ENCODE peak calls at places on chromosome 14, in seven cellular contexts. M is left lung, J is transverse colon, K is stomach, C is right atrium auricular region, E is dorsolateral prefrontal cortex, I is colonic mucosa. D is an unnamed sample.

GRCh38 chr14:89268514-89268913 is 148.5 kb downstream of the FOXN3 start:
- DNase-seq in M (no peak), J (no peak), K (no peak), C (no peak), E (no peak), I (no peak), D (peak)

GRCh38 chr14:62187265-62187664 is 425.0 kb downstream of the SNAPC1 start:
- DNase-seq in M (no peak), J (no peak), K (no peak), C (no peak), E (no peak), I (no peak), D (no peak)

GRCh38 chr14:67268456-67269115 is 27.4 kb downstream of the PALS1 start:
- DNase-seq in M (no peak), J (no peak), K (no peak), C (no peak), E (no peak), I (no peak), D (no peak)

GRCh38 chr14:103846569-103847438 is 571 bp downstream of the PPP1R13B start:
- DNase-seq in M (no peak), J (peak), K (peak), C (no peak), E (no peak), I (peak), D (no peak)

GRCh38 chr14:32259368-32260013 is 56.4 kb upstream of the RNU6-8 start:
- DNase-seq in M (no peak), J (no peak), K (no peak), C (no peak), E (no peak), I (no peak), D (no peak)

GRCh38 chr14:33617154-33617553 is 333.7 kb downstream of the EGLN3 start:
- DNase-seq in M (no peak), J (no peak), K (no peak), C (no peak), E (no peak), I (no peak), D (no peak)

GRCh38 chr14:50599700-50600444 is 39.9 kb downstream of the ATL1 start:
- DNase-seq in M (no peak), J (no peak), K (no peak), C (no peak), E (no peak), I (no peak), D (no peak)

GRCh38 chr14:52078093-52078492 is 9.2 kb upstream of the NID2 start:
- DNase-seq in M (no peak), J (no peak), K (no peak), C (no peak), E (no peak), I (no peak), D (no peak)

GRCh38 chr14:104143071-104143470 is 4.7 kb downstream of the KIF26A start:
- DNase-seq in M (no peak), J (no peak), K (no peak), C (no peak), E (no peak), I (no peak), D (no peak)

GRCh38 chr14:75430106-75430505 is 2.3 kb downstream of the JDP2 start:
- DNase-seq in M (no peak), J (no peak), K (no peak), C (peak), E (no peak), I (peak), D (peak)

GRCh38 chr14:100777366-100778077 is 48.4 kb upstream of the MEG3 start:
- DNase-seq in M (no peak), J (no peak), K (peak), C (no peak), E (no peak), I (no peak), D (no peak)

GRCh38 chr14:101374373-101375338 is 186.6 kb upstream of the DIO3 start:
- DNase-seq in M (no peak), J (no peak), K (no peak), C (no peak), E (no peak), I (no peak), D (peak)

GRCh38 chr14:100721568-100721967 is 5.1 kb upstream of the DLK1 start:
- DNase-seq in M (no peak), J (no peak), K (no peak), C (no peak), E (no peak), I (no peak), D (no peak)

GRCh38 chr14:80679273-80679672 is 262.3 kb downstream of the CEP128 start:
- DNase-seq in M (no peak), J (no peak), K (no peak), C (no peak), E (no peak), I (no peak), D (no peak)

GRCh38 chr14:55125403-55125802 is 3.6 kb upstream of the LGALS3 start:
- DNase-seq in M (peak), J (peak), K (peak), C (peak), E (no peak), I (peak), D (no peak)

GRCh38 chr14:103156733-103157411 is 33.6 kb downstream of the TNFAIP2 start:
- DNase-seq in M (no peak), J (no peak), K (no peak), C (no peak), E (no peak), I (no peak), D (peak)

GRCh38 chr14:78566017-78566858 is 396.1 kb downstream of the NRXN3 start:
- DNase-seq in M (peak), J (peak), K (peak), C (peak), E (peak), I (peak), D (peak)

GRCh38 chr14:41623737-41624136 is 17.1 kb downstream of the LRFN5 start:
- DNase-seq in M (no peak), J (no peak), K (no peak), C (no peak), E (no peak), I (no peak), D (no peak)

GRCh38 chr14:91911474-91912032 is 35.9 kb downstream of the FBLN5 start:
- DNase-seq in M (peak), J (peak), K (peak), C (no peak), E (no peak), I (peak), D (no peak)

GRCh38 chr14:60981626-60982455 is 796 bp downstream of the SLC38A6 start:
- DNase-seq in M (no peak), J (no peak), K (no peak), C (no peak), E (no peak), I (no peak), D (no peak)

GRCh38 chr14:50773632-50774541 is 57.1 kb downstream of the NIN start:
- DNase-seq in M (no peak), J (peak), K (peak), C (no peak), E (peak), I (peak), D (no peak)

GRCh38 chr14:60655898-60656754 is 6.8 kb upstream of the SIX1 start:
- DNase-seq in M (no peak), J (no peak), K (no peak), C (no peak), E (no peak), I (no peak), D (no peak)

GRCh38 chr14:68527329-68527851 is 265.5 kb downstream of the ZFP36L1 start:
- DNase-seq in M (no peak), J (no peak), K (peak), C (peak), E (no peak), I (no peak), D (no peak)

GRCh38 chr14:50038398-50039119 is 77.8 kb downstream of the VCPKMT start:
- DNase-seq in M (no peak), J (no peak), K (no peak), C (no peak), E (no peak), I (no peak), D (no peak)

GRCh38 chr14:61231810-61232209 is 49.3 kb downstream of the TMEM30B start:
- DNase-seq in M (no peak), J (no peak), K (no peak), C (no peak), E (no peak), I (no peak), D (no peak)

GRCh38 chr14:93980464-93981201 is 4.3 kb upstream of the ASB2 start:
- DNase-seq in M (no peak), J (peak), K (no peak), C (peak), E (peak), I (no peak), D (peak)

GRCh38 chr14:32073537-32074189 is 3.4 kb upstream of the ARHGAP5 start:
- DNase-seq in M (no peak), J (peak), K (peak), C (no peak), E (no peak), I (peak), D (no peak)

GRCh38 chr14:98028156-98028555 is 1231.0 kb downstream of the VRK1 start:
- DNase-seq in M (no peak), J (no peak), K (no peak), C (no peak), E (no peak), I (no peak), D (no peak)

GRCh38 chr14:98984719-98985041 is 287.3 kb downstream of the BCL11B start:
- DNase-seq in M (no peak), J (peak), K (peak), C (no peak), E (no peak), I (peak), D (peak)

GRCh38 chr14:53916239-53916638 is 40.4 kb downstream of the BMP4 start:
- DNase-seq in M (no peak), J (no peak), K (no peak), C (no peak), E (no peak), I (no peak), D (no peak)

GRCh38 chr14:53411110-53411509 is 258.0 kb upstream of the DDHD1 start:
- DNase-seq in M (no peak), J (no peak), K (no peak), C (no peak), E (no peak), I (no peak), D (no peak)

GRCh38 chr14:88990856-88991255 is 166.4 kb downstream of the TTC8 start:
- DNase-seq in M (no peak), J (no peak), K (no peak), C (no peak), E (no peak), I (no peak), D (no peak)

GRCh38 chr14:103284574-103285467 is 49.2 kb upstream of the EIF5 start:
- DNase-seq in M (no peak), J (no peak), K (no peak), C (peak), E (no peak), I (no peak), D (no peak)

GRCh38 chr14:49692191-49692757 is 646 bp upstream of the KLHDC1 start:
- DNase-seq in M (no peak), J (no peak), K (no peak), C (no peak), E (no peak), I (no peak), D (no peak)

GRCh38 chr14:79076428-79076827 is 906.3 kb downstream of the NRXN3 start:
- DNase-seq in M (no peak), J (no peak), K (no peak), C (no peak), E (no peak), I (no peak), D (no peak)

GRCh38 chr14:104345316-104346111 is 207.1 kb downstream of the KIF26A start:
- DNase-seq in M (no peak), J (no peak), K (peak), C (no peak), E (no peak), I (no peak), D (peak)

GRCh38 chr14:58749066-58749669 is 111.4 kb downstream of the DACT1 start:
- DNase-seq in M (peak), J (peak), K (peak), C (no peak), E (no peak), I (peak), D (no peak)

GRCh38 chr14:106605548-106606448 is 1079.4 kb downstream of the TMEM121 start:
- DNase-seq in M (peak), J (peak), K (peak), C (no peak), E (no peak), I (peak), D (no peak)

GRCh38 chr14:66008631-66009030 is 477.5 kb upstream of the CCDC196 start:
- DNase-seq in M (no peak), J (no peak), K (no peak), C (no peak), E (no peak), I (no peak), D (no peak)
- H3K27ac ChIP-seq in M (no peak), J (no peak), K (no peak), C (no peak), E (peak), I (no peak), D (no peak)

GRCh38 chr14:34713681-34714319 is 593 bp downstream of the CFL2 start:
- DNase-seq in M (peak), J (peak), K (peak), C (peak), E (no peak), I (peak), D (no peak)

GRCh38 chr14:34713122-34713680 is 1.2 kb downstream of the CFL2 start:
- DNase-seq in M (no peak), J (no peak), K (no peak), C (no peak), E (no peak), I (no peak), D (no peak)

GRCh38 chr14:34710744-34711143 is 3.6 kb downstream of the CFL2 start:
- DNase-seq in M (no peak), J (no peak), K (no peak), C (no peak), E (no peak), I (no peak), D (no peak)

GRCh38 chr14:34711169-34711568 is 3.2 kb downstream of the CFL2 start:
- DNase-seq in M (no peak), J (peak), K (no peak), C (no peak), E (no peak), I (no peak), D (no peak)

DNA sequence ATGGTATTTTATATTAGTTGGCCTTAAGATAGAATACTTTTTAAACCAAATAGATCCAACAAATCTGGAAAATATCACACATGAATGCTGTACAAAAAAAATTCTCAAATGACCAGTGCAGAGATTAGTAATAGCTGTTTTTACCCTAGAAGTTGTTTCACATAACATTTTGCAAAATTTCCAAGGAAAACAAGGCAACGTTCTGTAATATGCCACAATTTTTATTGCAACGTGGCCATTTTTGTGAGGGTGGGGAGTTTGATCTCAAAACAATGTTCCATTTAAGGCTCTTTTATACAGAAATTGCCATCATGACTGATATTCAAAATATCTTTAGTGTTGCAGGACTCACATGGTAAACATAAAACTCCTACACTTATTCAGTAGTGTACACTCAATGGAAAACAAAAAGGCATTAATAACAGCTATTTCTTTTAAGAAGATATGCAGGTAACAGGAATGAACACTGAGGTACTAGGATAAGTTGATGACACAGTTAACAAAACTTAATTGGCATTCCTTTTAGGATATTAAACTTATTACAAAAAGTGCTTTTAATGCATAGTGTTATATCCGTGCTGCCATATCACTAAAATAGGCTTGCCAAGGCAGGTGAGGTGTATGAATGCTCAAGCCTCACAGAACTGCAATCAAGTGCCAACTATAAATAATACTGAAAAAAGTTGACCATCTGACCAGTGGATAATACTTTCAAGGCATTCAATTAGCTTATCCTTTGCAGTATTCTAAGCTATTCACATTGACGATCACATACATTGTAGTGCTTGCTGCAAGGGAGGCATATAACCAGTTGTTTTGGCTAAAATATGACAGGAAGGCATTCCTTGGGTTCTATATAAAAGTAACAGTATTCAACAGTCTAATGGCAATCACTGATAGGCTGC is 2.3 kb downstream of the CFL2 start:
- DNase-seq in M (no peak), J (no peak), K (no peak), C (no peak), E (no peak), I (no peak), D (no peak)
- H3K4me3 ChIP-seq in M (no peak), J (no peak), K (peak), C (peak), E (peak), I (no peak), D (peak)

DNA sequence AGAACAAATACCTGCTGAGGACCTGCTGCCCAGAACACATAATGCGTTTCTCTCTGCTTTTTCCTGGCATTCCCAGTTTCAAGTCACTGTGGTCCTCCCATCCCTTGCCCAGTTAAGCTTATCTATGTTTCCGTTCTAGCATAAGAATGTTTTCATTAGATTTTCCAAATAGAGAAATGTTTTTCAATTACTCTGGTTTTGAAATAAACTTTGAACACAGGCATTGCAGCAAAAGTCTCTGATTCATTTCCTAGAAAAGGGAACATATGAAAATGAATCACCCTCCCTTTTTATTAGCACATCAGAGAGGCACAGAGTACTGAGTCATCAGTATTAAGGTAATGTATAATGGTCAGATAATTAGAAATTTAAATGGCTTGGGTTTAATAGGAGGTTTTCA is 201.1 kb upstream of the TMEM260 start:
- DNase-seq in M (no peak), J (no peak), K (no peak), C (no peak), E (no peak), I (no peak), D (no peak)
- H3K27ac ChIP-seq in M (peak), J (no peak), K (peak), C (peak), E (no peak), I (no peak), D (peak)

DNA sequence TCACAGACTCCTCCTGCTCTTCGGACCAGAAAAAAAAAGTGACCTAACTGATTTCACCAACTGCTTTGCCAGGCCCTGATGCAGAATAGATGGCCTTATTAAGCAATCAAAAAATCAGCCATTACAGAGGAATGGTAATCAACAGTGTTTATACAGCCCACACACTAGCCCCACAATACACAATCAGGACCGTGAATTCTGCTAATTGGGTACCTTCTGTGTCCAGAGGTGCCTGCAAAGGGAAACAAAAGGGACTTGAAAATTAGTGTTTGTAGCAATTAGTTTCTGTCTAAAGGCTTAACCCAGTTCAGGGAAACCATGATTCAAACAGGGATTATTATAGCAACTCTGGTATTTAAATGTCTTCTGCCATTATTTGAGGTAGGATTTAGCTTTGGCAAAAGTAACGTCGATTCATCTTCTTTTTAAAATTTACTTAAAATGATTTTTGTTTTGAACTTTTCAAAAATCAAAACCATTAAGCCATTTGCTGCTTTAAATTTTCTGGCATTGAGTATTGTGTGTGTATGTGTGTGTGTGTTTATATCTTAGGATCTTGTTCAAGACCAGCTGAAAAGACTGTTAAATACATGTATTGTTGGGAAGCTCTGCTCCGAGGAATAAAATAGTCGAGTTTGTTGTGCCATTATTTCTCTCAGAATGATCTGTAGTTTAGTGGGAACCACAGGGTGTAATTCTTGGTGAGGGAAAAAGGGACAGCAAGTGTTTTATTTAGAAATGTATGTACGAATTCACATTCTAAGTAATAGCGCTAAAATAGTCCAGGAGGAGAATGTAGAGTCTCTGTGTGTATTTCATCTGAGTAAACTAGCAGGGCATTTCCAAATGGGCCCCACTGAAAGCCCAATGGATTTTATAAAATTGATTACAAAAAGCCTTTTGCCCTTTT is 156.1 kb downstream of the PTCSC3 start:
- DNase-seq in M (no peak), J (no peak), K (no peak), C (no peak), E (no peak), I (no peak), D (no peak)
- H3K4me3 ChIP-seq in M (no peak), J (no peak), K (no peak), C (no peak), E (peak), I (no peak), D (no peak)

DNA sequence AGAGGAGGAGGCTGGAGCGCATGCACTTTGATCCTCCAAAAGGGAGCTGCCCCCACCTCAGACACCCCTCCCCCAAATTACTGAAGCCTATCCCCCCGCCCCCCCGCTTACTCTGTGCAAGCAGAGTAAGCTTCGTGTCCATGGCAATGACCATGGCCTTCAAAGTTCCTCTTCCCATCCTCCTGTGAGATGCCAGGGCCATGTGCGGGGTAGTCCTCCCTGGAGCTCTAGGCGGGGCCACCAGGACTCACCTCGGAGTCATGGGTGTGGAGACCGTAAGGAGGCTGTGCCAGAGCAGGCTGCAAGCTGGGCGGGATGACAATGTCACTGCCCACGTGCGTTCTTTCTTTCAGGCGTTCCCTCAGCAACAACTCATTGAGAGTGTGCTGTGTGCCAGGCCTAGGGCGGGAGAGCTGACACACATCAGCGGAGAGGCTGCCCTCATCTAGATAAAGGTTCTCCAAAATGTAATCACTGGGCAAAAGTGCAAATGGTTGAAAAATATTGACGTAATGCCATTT is 66.8 kb downstream of the C14orf132 start:
- DNase-seq in M (peak), J (peak), K (peak), C (no peak), E (no peak), I (peak), D (no peak)
- H3K27ac ChIP-seq in M (no peak), J (peak), K (peak), C (peak), E (no peak), I (peak), D (peak)

GRCh38 chr14:22097606-22098292 is 424.1 kb upstream of the OR4E1 start:
- DNase-seq in M (no peak), J (no peak), K (no peak), C (no peak), E (no peak), I (no peak), D (no peak)
- H3K4me3 ChIP-seq in M (no peak), J (no peak), K (no peak), C (no peak), E (no peak), I (no peak), D (no peak)

GRCh38 chr14:36485773-36486172 is 34.3 kb downstream of the NKX2-1 start:
- DNase-seq in M (no peak), J (no peak), K (no peak), C (no peak), E (no peak), I (no peak), D (no peak)
- H3K27ac ChIP-seq in M (no peak), J (no peak), K (no peak), C (no peak), E (no peak), I (no peak), D (no peak)

D was measured in coronary artery.